ENCODE peak calls at places on chromosomes 7 and 10, in eight cellular contexts. One of them, this sample, is unnamed.

GRCh38 chr10:130652964-130653578 is 516.9 kb downstream of the GLRX3 start:
- DNase-seq in neural progenitor cell: no peak
- DNase-seq in skeletal muscle cell: no peak
- DNase-seq in bronchial epithelial cell: no peak
- DNase-seq in SJSA1: no peak
- DNase-seq in astrocyte of the spinal cord: no peak
- DNase-seq in astrocyte: no peak
- DNase-seq in GM06990: no peak
- DNase-seq in this sample: no peak

GRCh38 chr7:76047305-76047810 is 442 bp downstream of the STYXL1 start:
- DNase-seq in GM06990: no peak
- DNase-seq in skeletal muscle cell: no peak
- DNase-seq in SJSA1: no peak
- DNase-seq in astrocyte: no peak
- DNase-seq in astrocyte of the spinal cord: peak
- DNase-seq in bronchial epithelial cell: peak
- DNase-seq in neural progenitor cell: no peak
- DNase-seq in this sample: peak

GRCh38 chr10:37856881-37857286 is 526 bp downstream of the ZNF248 start:
- DNase-seq in astrocyte: no peak
- DNase-seq in SJSA1: no peak
- DNase-seq in neural progenitor cell: no peak
- DNase-seq in astrocyte of the spinal cord: no peak
- DNase-seq in bronchial epithelial cell: peak
- DNase-seq in skeletal muscle cell: no peak
- DNase-seq in GM06990: no peak
- DNase-seq in this sample: peak

GRCh38 chr10:61662794-61663259 is at the start of gene CABCOCO1:
- DNase-seq in SJSA1: peak
- DNase-seq in astrocyte: peak
- DNase-seq in skeletal muscle cell: no peak
- DNase-seq in astrocyte of the spinal cord: peak
- DNase-seq in GM06990: no peak
- DNase-seq in neural progenitor cell: peak
- DNase-seq in bronchial epithelial cell: peak
- DNase-seq in this sample: no peak

GRCh38 chr10:92075829-92076228 is 152.3 kb downstream of the BTAF1 start:
- DNase-seq in astrocyte: no peak
- DNase-seq in bronchial epithelial cell: no peak
- DNase-seq in neural progenitor cell: no peak
- DNase-seq in astrocyte of the spinal cord: no peak
- DNase-seq in GM06990: no peak
- DNase-seq in skeletal muscle cell: no peak
- DNase-seq in SJSA1: no peak
- DNase-seq in this sample: no peak

GRCh38 chr10:132865236-132865635 is 77.1 kb downstream of the CFAP46 start:
- DNase-seq in SJSA1: peak
- DNase-seq in skeletal muscle cell: no peak
- DNase-seq in neural progenitor cell: no peak
- DNase-seq in GM06990: no peak
- DNase-seq in astrocyte: no peak
- DNase-seq in astrocyte of the spinal cord: no peak
- DNase-seq in bronchial epithelial cell: no peak
- DNase-seq in this sample: no peak

GRCh38 chr10:114499630-114500190 is 95.4 kb upstream of the AFAP1L2 start:
- DNase-seq in bronchial epithelial cell: peak
- DNase-seq in skeletal muscle cell: no peak
- DNase-seq in GM06990: peak
- DNase-seq in SJSA1: no peak
- DNase-seq in astrocyte: no peak
- DNase-seq in neural progenitor cell: no peak
- DNase-seq in astrocyte of the spinal cord: no peak
- DNase-seq in this sample: peak

GRCh38 chr10:80504897-80505465 is 32.7 kb upstream of the SH2D4B start:
- DNase-seq in skeletal muscle cell: no peak
- DNase-seq in astrocyte: no peak
- DNase-seq in bronchial epithelial cell: no peak
- DNase-seq in GM06990: no peak
- DNase-seq in SJSA1: no peak
- DNase-seq in neural progenitor cell: no peak
- DNase-seq in astrocyte of the spinal cord: no peak
- DNase-seq in this sample: no peak

GRCh38 chr7:156865493-156865892 is 27.5 kb downstream of the LMBR1 start:
- DNase-seq in SJSA1: no peak
- DNase-seq in bronchial epithelial cell: no peak
- DNase-seq in neural progenitor cell: no peak
- DNase-seq in astrocyte of the spinal cord: no peak
- DNase-seq in astrocyte: no peak
- DNase-seq in GM06990: peak
- DNase-seq in skeletal muscle cell: no peak
- DNase-seq in this sample: no peak

GRCh38 chr7:67955061-67955460 is 958.4 kb downstream of the TYW1 start:
- DNase-seq in GM06990: no peak
- DNase-seq in skeletal muscle cell: no peak
- DNase-seq in neural progenitor cell: peak
- DNase-seq in astrocyte: no peak
- DNase-seq in astrocyte of the spinal cord: no peak
- DNase-seq in bronchial epithelial cell: no peak
- DNase-seq in SJSA1: no peak
- DNase-seq in this sample: no peak

GRCh38 chr7:56493704-56494450 is 377.7 kb upstream of the NUPR2 start:
- DNase-seq in astrocyte of the spinal cord: no peak
- DNase-seq in neural progenitor cell: no peak
- DNase-seq in GM06990: no peak
- DNase-seq in astrocyte: no peak
- DNase-seq in skeletal muscle cell: no peak
- DNase-seq in SJSA1: no peak
- DNase-seq in bronchial epithelial cell: no peak
- DNase-seq in this sample: no peak

GRCh38 chr7:132738254-132738653 is 162.0 kb upstream of the PLXNA4 start:
- DNase-seq in neural progenitor cell: no peak
- DNase-seq in astrocyte: peak
- DNase-seq in GM06990: no peak
- DNase-seq in SJSA1: peak
- DNase-seq in astrocyte of the spinal cord: peak
- DNase-seq in skeletal muscle cell: peak
- DNase-seq in bronchial epithelial cell: peak
- DNase-seq in this sample: no peak

GRCh38 chr7:96189129-96189815 is 132.6 kb downstream of the SLC25A13 start:
- DNase-seq in skeletal muscle cell: no peak
- DNase-seq in astrocyte of the spinal cord: no peak
- DNase-seq in neural progenitor cell: no peak
- DNase-seq in GM06990: no peak
- DNase-seq in astrocyte: no peak
- DNase-seq in bronchial epithelial cell: no peak
- DNase-seq in SJSA1: no peak
- DNase-seq in this sample: no peak

GRCh38 chr10:804191-804781 is 114.8 kb upstream of the DIP2C start:
- DNase-seq in astrocyte of the spinal cord: no peak
- DNase-seq in skeletal muscle cell: no peak
- DNase-seq in GM06990: no peak
- DNase-seq in SJSA1: peak
- DNase-seq in astrocyte: no peak
- DNase-seq in bronchial epithelial cell: no peak
- DNase-seq in neural progenitor cell: no peak
- DNase-seq in this sample: no peak

GRCh38 chr10:31709028-31709427 is 219.6 kb downstream of the ARHGAP12 start:
- DNase-seq in neural progenitor cell: no peak
- DNase-seq in SJSA1: no peak
- DNase-seq in bronchial epithelial cell: no peak
- DNase-seq in astrocyte: no peak
- DNase-seq in skeletal muscle cell: no peak
- DNase-seq in astrocyte of the spinal cord: no peak
- DNase-seq in GM06990: no peak
- DNase-seq in this sample: peak

DNA sequence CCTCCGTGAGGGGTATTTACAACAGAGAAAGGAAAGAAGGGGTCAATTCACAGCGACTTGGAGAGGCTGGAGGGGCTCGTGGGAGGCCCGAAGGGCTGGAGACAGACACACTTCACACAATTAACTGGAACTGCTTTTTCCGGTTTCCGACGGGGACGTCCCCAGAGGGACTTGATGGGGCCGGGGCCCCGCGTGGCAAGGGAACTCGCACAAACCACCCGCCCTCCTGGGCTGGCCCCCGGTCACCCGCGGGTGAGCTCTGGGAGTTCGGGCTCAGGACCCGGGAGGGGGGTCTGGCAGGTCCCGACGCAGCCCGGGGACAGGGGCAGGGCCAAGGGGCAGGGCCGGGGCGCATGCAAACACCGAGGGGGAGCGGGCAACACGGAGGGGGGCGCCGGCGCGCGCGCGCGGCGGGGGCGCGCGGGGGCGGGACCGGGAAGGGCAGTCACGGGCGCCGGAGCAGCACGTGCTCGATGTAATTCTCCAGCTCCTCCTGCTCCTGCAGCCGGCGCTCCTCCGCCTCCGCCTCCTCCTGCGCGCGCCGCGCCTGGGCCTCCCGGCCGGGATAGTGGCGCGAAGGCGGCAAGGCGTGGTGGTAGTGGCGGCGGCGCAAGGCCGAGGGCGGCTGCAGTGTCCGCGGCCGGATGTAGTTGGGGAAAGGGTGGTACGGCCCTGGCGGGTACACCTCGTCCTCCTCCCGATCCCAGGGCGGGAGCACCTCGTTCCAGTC is 2.7 kb downstream of the VGF start:
- DNase-seq in SJSA1: no peak
- DNase-seq in astrocyte: no peak
- DNase-seq in bronchial epithelial cell: no peak
- DNase-seq in skeletal muscle cell: no peak
- DNase-seq in neural progenitor cell: peak
- DNase-seq in GM06990: peak
- DNase-seq in astrocyte of the spinal cord: peak
- DNase-seq in this sample: peak
- H3K4me3 ChIP-seq in SJSA1: peak
- H3K4me3 ChIP-seq in astrocyte: no peak
- H3K4me3 ChIP-seq in bronchial epithelial cell: peak
- H3K4me3 ChIP-seq in skeletal muscle cell: peak
- H3K4me3 ChIP-seq in neural progenitor cell: peak
- H3K4me3 ChIP-seq in GM06990: peak
- H3K4me3 ChIP-seq in astrocyte of the spinal cord: peak
- H3K4me3 ChIP-seq in this sample: peak

GRCh38 chr7:121945849-121946238 is 72.9 kb downstream of the PTPRZ1 start:
- DNase-seq in astrocyte: no peak
- DNase-seq in astrocyte of the spinal cord: no peak
- DNase-seq in bronchial epithelial cell: no peak
- DNase-seq in SJSA1: no peak
- DNase-seq in GM06990: no peak
- DNase-seq in skeletal muscle cell: no peak
- DNase-seq in neural progenitor cell: no peak
- DNase-seq in this sample: no peak
- H3K4me3 ChIP-seq in astrocyte: no peak
- H3K4me3 ChIP-seq in astrocyte of the spinal cord: no peak
- H3K4me3 ChIP-seq in bronchial epithelial cell: no peak
- H3K4me3 ChIP-seq in SJSA1: no peak
- H3K4me3 ChIP-seq in GM06990: no peak
- H3K4me3 ChIP-seq in skeletal muscle cell: no peak
- H3K4me3 ChIP-seq in neural progenitor cell: no peak
- H3K4me3 ChIP-seq in this sample: no peak

GRCh38 chr10:46024948-46025347 is 5.5 kb downstream of the NCOA4 start:
- DNase-seq in GM06990: no peak
- DNase-seq in astrocyte of the spinal cord: no peak
- DNase-seq in neural progenitor cell: peak
- DNase-seq in SJSA1: no peak
- DNase-seq in bronchial epithelial cell: no peak
- DNase-seq in astrocyte: no peak
- DNase-seq in skeletal muscle cell: no peak
- DNase-seq in this sample: no peak
- H3K4me3 ChIP-seq in GM06990: no peak
- H3K4me3 ChIP-seq in astrocyte of the spinal cord: no peak
- H3K4me3 ChIP-seq in neural progenitor cell: no peak
- H3K4me3 ChIP-seq in SJSA1: no peak
- H3K4me3 ChIP-seq in bronchial epithelial cell: no peak
- H3K4me3 ChIP-seq in astrocyte: no peak
- H3K4me3 ChIP-seq in skeletal muscle cell: no peak
- H3K4me3 ChIP-seq in this sample: no peak

DNA sequence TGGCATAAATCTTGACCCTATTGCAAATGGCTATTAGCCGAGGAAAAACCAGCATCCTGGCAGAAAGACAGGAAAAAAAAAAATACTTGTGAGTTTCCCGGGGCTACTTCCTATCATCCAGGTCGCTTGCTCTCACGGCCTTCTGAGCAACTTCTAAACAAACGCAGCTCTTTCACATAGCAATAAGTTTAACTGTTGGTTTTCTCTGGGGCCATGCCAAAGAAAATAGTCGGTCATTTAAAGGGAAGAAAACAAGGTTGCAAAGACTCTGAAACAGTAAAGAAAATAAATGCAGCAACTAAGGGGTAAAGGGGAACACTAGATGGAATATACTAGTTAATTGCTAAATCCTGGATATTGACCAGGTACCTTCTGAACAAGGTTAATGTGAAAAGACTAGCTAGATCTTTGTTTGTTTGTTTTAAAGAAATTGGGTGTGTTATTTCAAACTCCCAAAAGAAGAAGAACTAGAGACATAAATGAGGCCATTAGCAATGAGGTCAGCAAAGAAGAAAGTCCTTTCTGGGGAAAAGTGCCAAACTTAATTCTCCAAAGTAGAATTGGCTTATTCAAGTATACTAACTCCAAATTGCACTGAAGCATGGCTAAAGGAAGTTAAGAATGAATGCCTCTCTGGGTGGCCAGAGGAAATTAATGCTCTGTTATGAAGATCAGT is 54.2 kb downstream of the SLC39A12 start:
- DNase-seq in neural progenitor cell: no peak
- DNase-seq in skeletal muscle cell: peak
- DNase-seq in astrocyte: peak
- DNase-seq in astrocyte of the spinal cord: peak
- DNase-seq in GM06990: no peak
- DNase-seq in SJSA1: peak
- DNase-seq in bronchial epithelial cell: no peak
- DNase-seq in this sample: no peak
- H3K4me3 ChIP-seq in neural progenitor cell: no peak
- H3K4me3 ChIP-seq in skeletal muscle cell: no peak
- H3K4me3 ChIP-seq in astrocyte: peak
- H3K4me3 ChIP-seq in astrocyte of the spinal cord: no peak
- H3K4me3 ChIP-seq in GM06990: no peak
- H3K4me3 ChIP-seq in SJSA1: peak
- H3K4me3 ChIP-seq in bronchial epithelial cell: no peak
- H3K4me3 ChIP-seq in this sample: no peak

GRCh38 chr10:123156091-123156490 is 1.9 kb downstream of the BUB3 start:
- DNase-seq in astrocyte of the spinal cord: no peak
- DNase-seq in GM06990: no peak
- DNase-seq in skeletal muscle cell: no peak
- DNase-seq in neural progenitor cell: no peak
- DNase-seq in bronchial epithelial cell: peak
- DNase-seq in astrocyte: peak
- DNase-seq in SJSA1: no peak
- DNase-seq in this sample: no peak
- H3K4me3 ChIP-seq in astrocyte of the spinal cord: peak
- H3K4me3 ChIP-seq in GM06990: peak
- H3K4me3 ChIP-seq in skeletal muscle cell: no peak
- H3K4me3 ChIP-seq in neural progenitor cell: peak
- H3K4me3 ChIP-seq in bronchial epithelial cell: no peak
- H3K4me3 ChIP-seq in astrocyte: peak
- H3K4me3 ChIP-seq in SJSA1: no peak
- H3K4me3 ChIP-seq in this sample: peak

This sample was measured in GM12865.